ENCODE peak calls at places on chromosomes 2 and 18, in six cellular contexts. One of them, this sample, is unnamed.

GRCh38 chr2:16173893-16174692 is 233.7 kb downstream of the MYCN start:
- DNase-seq in aorta: no peak
- DNase-seq in endodermal cell: no peak
- DNase-seq in cardiac muscle cell: no peak
- DNase-seq in upper lobe of right lung: no peak
- DNase-seq in HAP-1: no peak
- DNase-seq in this sample: no peak

GRCh38 chr2:8786463-8786862 is 51.0 kb downstream of the KIDINS220 start:
- DNase-seq in aorta: no peak
- DNase-seq in endodermal cell: no peak
- DNase-seq in cardiac muscle cell: no peak
- DNase-seq in upper lobe of right lung: no peak
- DNase-seq in HAP-1: no peak
- DNase-seq in this sample: no peak

GRCh38 chr2:26718949-26719686 is 26.6 kb downstream of the KCNK3 start:
- DNase-seq in aorta: no peak
- DNase-seq in endodermal cell: no peak
- DNase-seq in cardiac muscle cell: no peak
- DNase-seq in upper lobe of right lung: no peak
- DNase-seq in HAP-1: no peak
- DNase-seq in this sample: no peak

GRCh38 chr2:160289803-160290202 is 89.7 kb upstream of the ITGB6 start:
- DNase-seq in aorta: no peak
- DNase-seq in endodermal cell: no peak
- DNase-seq in cardiac muscle cell: no peak
- DNase-seq in upper lobe of right lung: no peak
- DNase-seq in HAP-1: no peak
- DNase-seq in this sample: no peak

GRCh38 chr2:38091757-38092156 is 15.8 kb upstream of the CYP1B1 start:
- DNase-seq in aorta: no peak
- DNase-seq in endodermal cell: no peak
- DNase-seq in cardiac muscle cell: no peak
- DNase-seq in upper lobe of right lung: no peak
- DNase-seq in HAP-1: no peak
- DNase-seq in this sample: no peak

GRCh38 chr2:128602699-128603101 is 284.0 kb upstream of the HS6ST1 start:
- DNase-seq in aorta: peak; percentile 65
- DNase-seq in endodermal cell: no peak
- DNase-seq in cardiac muscle cell: no peak
- DNase-seq in upper lobe of right lung: peak; percentile 57
- DNase-seq in HAP-1: no peak
- DNase-seq in this sample: peak; percentile 32

GRCh38 chr2:45031028-45031427 is 21.8 kb upstream of the SIX2 start:
- DNase-seq in aorta: no peak
- DNase-seq in endodermal cell: peak; percentile 20
- DNase-seq in cardiac muscle cell: no peak
- DNase-seq in upper lobe of right lung: no peak
- DNase-seq in HAP-1: no peak
- DNase-seq in this sample: no peak

GRCh38 chr2:240597419-240598181 is 11.1 kb downstream of the CAPN10 start:
- DNase-seq in aorta: peak; percentile 72
- DNase-seq in endodermal cell: no peak
- DNase-seq in cardiac muscle cell: no peak
- DNase-seq in upper lobe of right lung: peak; percentile 58
- DNase-seq in HAP-1: no peak
- DNase-seq in this sample: no peak

GRCh38 chr2:37794717-37795116 is 123.3 kb upstream of the CDC42EP3 start:
- DNase-seq in aorta: no peak
- DNase-seq in endodermal cell: no peak
- DNase-seq in cardiac muscle cell: no peak
- DNase-seq in upper lobe of right lung: no peak
- DNase-seq in HAP-1: no peak
- DNase-seq in this sample: no peak

GRCh38 chr18:75029456-75029855 is 179.5 kb downstream of the PTGR3 start:
- DNase-seq in aorta: no peak
- DNase-seq in endodermal cell: no peak
- DNase-seq in cardiac muscle cell: no peak
- DNase-seq in upper lobe of right lung: no peak
- DNase-seq in HAP-1: no peak
- DNase-seq in this sample: no peak

GRCh38 chr18:59015531-59016152 is 124.0 kb upstream of the SEC11C start:
- DNase-seq in aorta: no peak
- DNase-seq in endodermal cell: peak; percentile 61
- DNase-seq in cardiac muscle cell: no peak
- DNase-seq in upper lobe of right lung: no peak
- DNase-seq in HAP-1: no peak
- DNase-seq in this sample: no peak

GRCh38 chr2:42117923-42118758 is 51.0 kb upstream of the EML4 start:
- DNase-seq in aorta: no peak
- DNase-seq in endodermal cell: peak; percentile 58
- DNase-seq in cardiac muscle cell: peak; percentile 42
- DNase-seq in upper lobe of right lung: no peak
- DNase-seq in HAP-1: no peak
- DNase-seq in this sample: no peak

GRCh38 chr18:55121397-55122170 is 162.3 kb upstream of the CCDC68 start:
- DNase-seq in aorta: no peak
- DNase-seq in endodermal cell: no peak
- DNase-seq in cardiac muscle cell: no peak
- DNase-seq in upper lobe of right lung: no peak
- DNase-seq in HAP-1: no peak
- DNase-seq in this sample: no peak

GRCh38 chr2:75483878-75484277 is 76.9 kb downstream of the EVA1A start:
- DNase-seq in aorta: no peak
- DNase-seq in endodermal cell: no peak
- DNase-seq in cardiac muscle cell: no peak
- DNase-seq in upper lobe of right lung: no peak
- DNase-seq in HAP-1: no peak
- DNase-seq in this sample: no peak

GRCh38 chr2:188596054-188596453 is 304.4 kb downstream of the GULP1 start:
- DNase-seq in aorta: no peak
- DNase-seq in endodermal cell: no peak
- DNase-seq in cardiac muscle cell: no peak
- DNase-seq in upper lobe of right lung: no peak
- DNase-seq in HAP-1: no peak
- DNase-seq in this sample: no peak

GRCh38 chr18:7957297-7957696 is 390.2 kb downstream of the PTPRM start:
- DNase-seq in aorta: no peak
- DNase-seq in endodermal cell: no peak
- DNase-seq in cardiac muscle cell: no peak
- DNase-seq in upper lobe of right lung: no peak
- DNase-seq in HAP-1: no peak
- DNase-seq in this sample: no peak

GRCh38 chr2:231348703-231349373 is 46.7 kb upstream of the B3GNT7 start:
- DNase-seq in aorta: peak; percentile 12
- DNase-seq in endodermal cell: peak; percentile 7
- DNase-seq in cardiac muscle cell: no peak
- DNase-seq in upper lobe of right lung: peak; percentile 9
- DNase-seq in HAP-1: no peak
- DNase-seq in this sample: no peak

GRCh38 chr2:226792155-226792871 is 7.3 kb downstream of the IRS1 start:
- DNase-seq in aorta: no peak
- DNase-seq in endodermal cell: peak; percentile 51
- DNase-seq in cardiac muscle cell: no peak
- DNase-seq in upper lobe of right lung: no peak
- DNase-seq in HAP-1: no peak
- DNase-seq in this sample: no peak

GRCh38 chr2:46708492-46708891 is 207.1 kb downstream of the MCFD2 start:
- DNase-seq in aorta: no peak
- DNase-seq in endodermal cell: no peak
- DNase-seq in cardiac muscle cell: no peak
- DNase-seq in upper lobe of right lung: no peak
- DNase-seq in HAP-1: no peak
- DNase-seq in this sample: no peak

GRCh38 chr2:53230691-53231090 is 536.9 kb upstream of the CHAC2 start:
- DNase-seq in aorta: no peak
- DNase-seq in endodermal cell: no peak
- DNase-seq in cardiac muscle cell: no peak
- DNase-seq in upper lobe of right lung: no peak
- DNase-seq in HAP-1: no peak
- DNase-seq in this sample: no peak

GRCh38 chr2:53233759-53234547 is 533.7 kb upstream of the CHAC2 start:
- DNase-seq in aorta: no peak
- DNase-seq in endodermal cell: no peak
- DNase-seq in cardiac muscle cell: no peak
- DNase-seq in upper lobe of right lung: no peak
- DNase-seq in HAP-1: no peak
- DNase-seq in this sample: no peak

GRCh38 chr2:53234548-53234903 is 533.1 kb upstream of the CHAC2 start:
- DNase-seq in aorta: no peak
- DNase-seq in endodermal cell: no peak
- DNase-seq in cardiac muscle cell: no peak
- DNase-seq in upper lobe of right lung: no peak
- DNase-seq in HAP-1: no peak
- DNase-seq in this sample: no peak

GRCh38 chr2:53235836-53236582 is 531.6 kb upstream of the CHAC2 start:
- DNase-seq in aorta: no peak
- DNase-seq in endodermal cell: no peak
- DNase-seq in cardiac muscle cell: no peak
- DNase-seq in upper lobe of right lung: no peak
- DNase-seq in HAP-1: no peak
- DNase-seq in this sample: no peak

GRCh38 chr2:53231908-53232307 is 535.7 kb upstream of the CHAC2 start:
- DNase-seq in aorta: no peak
- DNase-seq in endodermal cell: no peak
- DNase-seq in cardiac muscle cell: no peak
- DNase-seq in upper lobe of right lung: no peak
- DNase-seq in HAP-1: no peak
- DNase-seq in this sample: no peak
- H3K4me3 ChIP-seq in aorta: no peak overlapping the region
- H3K4me3 ChIP-seq in endodermal cell: no peak overlapping the region
- H3K4me3 ChIP-seq in cardiac muscle cell: no peak overlapping the region
- H3K4me3 ChIP-seq in upper lobe of right lung: no peak overlapping the region
- H3K4me3 ChIP-seq in HAP-1: no peak overlapping the region
- H3K4me3 ChIP-seq in this sample: no peak overlapping the region

GRCh38 chr2:176140130-176140519 is 10.6 kb downstream of the HOXD8 start:
- DNase-seq in aorta: peak; percentile 82
- DNase-seq in endodermal cell: peak; percentile 50
- DNase-seq in cardiac muscle cell: peak; percentile 28
- DNase-seq in upper lobe of right lung: no peak
- DNase-seq in HAP-1: no peak
- DNase-seq in this sample: no peak
- H3K4me3 ChIP-seq in aorta: peak overlapping the region; percentile 14
- H3K4me3 ChIP-seq in endodermal cell: no peak overlapping the region
- H3K4me3 ChIP-seq in cardiac muscle cell: peak overlapping the region; percentile 47
- H3K4me3 ChIP-seq in upper lobe of right lung: peak overlapping the region; percentile 8
- H3K4me3 ChIP-seq in HAP-1: peak overlapping the region; percentile 42
- H3K4me3 ChIP-seq in this sample: no peak overlapping the region

DNA sequence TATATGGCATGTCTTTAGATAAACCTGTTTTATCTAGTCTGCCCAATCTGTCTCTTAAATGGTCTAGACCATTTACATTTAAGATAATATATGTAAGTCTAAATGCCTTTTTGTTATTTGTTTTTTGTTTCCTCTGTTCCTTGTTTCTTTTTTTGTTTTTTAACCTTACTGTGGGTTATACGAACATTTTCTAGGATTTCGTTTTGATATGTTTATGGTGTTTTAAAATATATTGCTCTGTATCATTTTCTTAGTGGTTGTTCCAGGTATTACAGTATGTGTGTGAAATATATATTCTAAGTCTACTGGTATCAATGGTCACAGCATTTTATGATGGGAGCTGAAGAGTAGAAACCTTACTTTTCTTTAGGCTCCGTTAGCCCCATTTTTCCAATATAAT is 13.4 kb downstream of the BCL2L11 start:
- DNase-seq in aorta: no peak
- DNase-seq in endodermal cell: no peak
- DNase-seq in cardiac muscle cell: no peak
- DNase-seq in upper lobe of right lung: no peak
- DNase-seq in HAP-1: no peak
- DNase-seq in this sample: no peak
- H3K4me3 ChIP-seq in aorta: no peak overlapping the region
- H3K4me3 ChIP-seq in endodermal cell: no peak overlapping the region
- H3K4me3 ChIP-seq in cardiac muscle cell: no peak overlapping the region
- H3K4me3 ChIP-seq in upper lobe of right lung: no peak overlapping the region
- H3K4me3 ChIP-seq in HAP-1: no peak overlapping the region
- H3K4me3 ChIP-seq in this sample: no peak overlapping the region

GRCh38 chr2:108377815-108378630 is at the start of gene SULT1C4:
- DNase-seq in aorta: peak; percentile 78
- DNase-seq in endodermal cell: peak; percentile 72
- DNase-seq in cardiac muscle cell: peak; percentile 54
- DNase-seq in upper lobe of right lung: no peak
- DNase-seq in HAP-1: no peak
- DNase-seq in this sample: peak; percentile 53
- H3K4me3 ChIP-seq in aorta: no peak within 1 kb of the TSS
- H3K4me3 ChIP-seq in endodermal cell: no peak within 1 kb of the TSS
- H3K4me3 ChIP-seq in cardiac muscle cell: peak within 1 kb of the TSS; percentile 3
- H3K4me3 ChIP-seq in upper lobe of right lung: peak within 1 kb of the TSS; percentile 46
- H3K4me3 ChIP-seq in HAP-1: no peak within 1 kb of the TSS
- H3K4me3 ChIP-seq in this sample: peak within 1 kb of the TSS; percentile 25

GRCh38 chr2:84889332-84889731 is 8.4 kb upstream of the TRABD2A start:
- DNase-seq in aorta: no peak
- DNase-seq in endodermal cell: peak; percentile 34
- DNase-seq in cardiac muscle cell: no peak
- DNase-seq in upper lobe of right lung: no peak
- DNase-seq in HAP-1: no peak
- DNase-seq in this sample: no peak
- H3K4me3 ChIP-seq in aorta: no peak overlapping the region
- H3K4me3 ChIP-seq in endodermal cell: no peak overlapping the region
- H3K4me3 ChIP-seq in cardiac muscle cell: no peak overlapping the region
- H3K4me3 ChIP-seq in upper lobe of right lung: no peak overlapping the region
- H3K4me3 ChIP-seq in HAP-1: no peak overlapping the region
- H3K4me3 ChIP-seq in this sample: no peak overlapping the region

DNA sequence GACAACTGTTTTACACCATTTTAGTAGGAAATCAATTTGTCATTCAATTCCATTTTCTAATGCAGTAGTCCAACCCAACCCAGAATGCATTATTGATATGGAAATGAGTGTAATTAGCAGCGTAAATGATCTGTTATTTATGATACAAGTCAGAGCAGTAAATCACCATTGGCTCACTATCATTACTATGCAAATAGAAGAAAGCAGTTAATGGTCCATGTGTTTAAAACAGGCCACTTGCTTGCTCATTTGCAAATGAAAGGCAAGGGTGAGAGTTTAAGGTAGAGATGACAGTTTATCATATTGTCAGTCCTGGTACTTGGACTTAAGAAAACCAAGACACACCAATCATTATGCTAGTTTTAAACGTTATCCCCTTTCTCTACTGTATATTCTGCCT is 111.6 kb downstream of the ERBB4 start:
- DNase-seq in aorta: no peak
- DNase-seq in endodermal cell: no peak
- DNase-seq in cardiac muscle cell: no peak
- DNase-seq in upper lobe of right lung: no peak
- DNase-seq in HAP-1: peak; percentile 30
- DNase-seq in this sample: no peak
- H3K4me3 ChIP-seq in aorta: no peak overlapping the region
- H3K4me3 ChIP-seq in endodermal cell: no peak overlapping the region
- H3K4me3 ChIP-seq in cardiac muscle cell: no peak overlapping the region
- H3K4me3 ChIP-seq in upper lobe of right lung: no peak overlapping the region
- H3K4me3 ChIP-seq in HAP-1: no peak overlapping the region
- H3K4me3 ChIP-seq in this sample: no peak overlapping the region

This sample was measured in Caco-2.